ENCODE peak calls at places on chromosomes 6 and 20, in eight cellular contexts. E is right cardiac atrium, G is WERI-Rb-1, X is IMR-90, P is prostate gland, B is fibroblast of lung, U is Karpas-422, D is GM23338. Q is an unnamed sample. For H3K27me3, the result is how much of the 10 kb centered on the place peaks cover.

GRCh38 chr20:8414611-8415274 is 282.7 kb downstream of the PLCB1 start:
- DNase-seq in X (peak), U (no peak), G (no peak), D (no peak), P (no peak), E (no peak), B (peak), Q (no peak)

GRCh38 chr20:6051505-6051904 is 2.4 kb downstream of the LRRN4 start:
- DNase-seq in E (no peak), D (peak), U (no peak), P (no peak), X (peak), B (peak), G (no peak), Q (peak)

GRCh38 chr20:1086273-1087213 is 31.9 kb upstream of the PSMF1 start:
- DNase-seq in U (peak), G (peak), E (no peak), X (no peak), P (no peak), D (peak), B (no peak), Q (peak)

GRCh38 chr20:5056801-5057599 is 55.7 kb upstream of the SLC23A2 start:
- DNase-seq in X (peak), D (peak), G (no peak), P (peak), E (peak), B (peak), U (peak), Q (peak)

GRCh38 chr6:109877028-109877726 is 100.9 kb upstream of the GPR6 start:
- DNase-seq in G (no peak), B (no peak), X (no peak), E (no peak), U (no peak), D (no peak), P (no peak), Q (no peak)

GRCh38 chr20:19257865-19258264 is 45.4 kb downstream of the SLC24A3 start:
- DNase-seq in E (no peak), P (no peak), G (no peak), D (peak), U (no peak), B (no peak), X (no peak), Q (no peak)

GRCh38 chr6:98843274-98844243 is 9.2 kb downstream of the POU3F2 start:
- DNase-seq in B (no peak), U (no peak), G (no peak), E (no peak), D (peak), P (no peak), X (no peak), Q (peak)

GRCh38 chr20:20317195-20318113 is 50.5 kb upstream of the INSM1 start:
- DNase-seq in E (no peak), D (no peak), X (no peak), B (no peak), P (no peak), U (peak), G (peak), Q (no peak)

GRCh38 chr20:57514273-57514751 is 10.6 kb downstream of the CTCFL start:
- DNase-seq in X (peak), D (peak), E (peak), B (peak), U (peak), G (peak), P (peak), Q (peak)

DNA sequence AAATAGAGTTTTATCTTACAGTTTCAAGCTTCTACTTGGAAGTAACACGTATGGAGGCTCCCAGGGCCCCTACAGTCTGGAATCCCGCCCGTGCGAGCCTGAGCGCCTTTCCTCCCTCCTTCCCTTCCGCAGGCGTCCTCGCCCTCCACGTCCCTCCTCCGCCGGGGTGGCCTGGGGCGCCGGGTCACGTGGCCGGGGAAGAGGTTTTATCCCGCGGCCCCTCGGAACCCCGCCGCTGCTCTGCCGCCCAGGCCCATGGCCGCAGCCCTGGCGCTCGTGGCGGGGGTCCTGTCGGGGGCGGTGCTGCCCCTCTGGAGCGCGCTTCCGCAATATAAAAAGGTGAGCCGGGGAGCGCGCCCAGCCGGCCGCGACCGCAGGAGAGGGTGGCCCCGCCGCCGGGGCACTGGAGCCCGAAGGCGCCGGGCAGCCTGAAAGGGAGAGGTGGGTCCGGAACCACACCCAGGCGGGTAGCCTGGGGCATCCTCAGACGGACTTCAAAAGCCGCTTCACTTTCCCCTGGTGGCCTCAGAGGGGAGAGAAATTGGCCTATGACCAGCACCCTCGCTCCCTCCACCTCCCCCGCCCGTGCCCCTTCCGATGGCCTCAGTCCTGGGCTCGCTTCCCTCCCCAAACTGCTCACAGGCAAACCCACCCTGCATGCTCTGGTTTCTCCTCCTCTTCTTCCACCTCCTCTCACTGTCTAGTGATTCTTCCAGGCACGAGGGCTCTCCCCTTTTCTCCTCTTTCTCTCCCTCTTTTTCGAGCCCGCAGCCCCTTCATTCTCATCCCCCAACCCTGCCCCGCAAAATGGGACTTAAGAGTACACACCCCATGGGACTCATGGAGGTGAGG is at the start of gene CLPSL2:
- DNase-seq in X (no peak), G (peak), D (peak), P (no peak), B (no peak), U (no peak), E (no peak), Q (peak)
- H3K4me3 ChIP-seq in X (peak), G (peak), D (peak), P (peak), B (peak), U (no peak), E (peak), Q (peak)

DNA sequence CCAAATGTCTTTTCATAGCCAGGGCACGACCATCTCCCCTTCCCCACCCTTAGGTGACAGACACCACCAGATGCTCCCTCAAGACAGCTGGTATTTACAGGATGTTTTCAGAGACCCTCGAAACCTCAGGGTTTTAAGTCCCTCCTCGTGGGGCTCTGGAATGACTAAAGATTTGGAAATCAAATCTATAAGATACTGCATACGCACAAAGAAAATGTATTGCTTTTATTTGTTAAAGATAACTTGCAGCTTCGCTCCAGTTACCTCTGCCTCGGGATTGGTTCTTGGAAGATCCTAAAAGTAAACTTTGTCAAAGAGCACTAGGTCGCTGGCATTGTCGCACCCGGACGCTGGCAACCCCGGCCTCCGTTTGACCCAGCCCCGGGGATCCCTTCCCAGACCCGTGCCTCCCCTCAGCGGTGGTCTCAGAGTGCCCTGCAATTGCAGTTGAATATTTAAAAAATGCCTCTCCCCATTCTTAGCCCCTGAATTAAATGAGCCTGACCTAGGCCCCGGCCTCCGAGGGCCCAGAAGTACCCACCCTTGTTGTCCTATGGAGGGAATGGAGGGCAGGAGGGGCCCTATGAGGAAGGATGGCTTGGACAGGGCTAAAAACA is 7.1 kb downstream of the PAX1 start:
- DNase-seq in U (no peak), X (no peak), B (no peak), P (no peak), E (no peak), D (peak), G (no peak), Q (peak)
- H3K27me3 ChIP-seq in U (under half), X (under half), B (under half), P (under half), E (under half), D (half or more), G (half or more), Q (half or more)

GRCh38 chr6:11711644-11711993 is 67.0 kb downstream of the ADTRP start:
- DNase-seq in X (peak), U (no peak), E (no peak), G (no peak), D (no peak), B (peak), P (no peak), Q (no peak)
- H3K4me3 ChIP-seq in X (no peak), U (no peak), E (no peak), G (no peak), D (no peak), B (no peak), P (no peak), Q (no peak)

GRCh38 chr20:43386878-43387277 is 70.8 kb upstream of the SRSF6 start:
- DNase-seq in U (no peak), E (no peak), P (no peak), X (no peak), G (no peak), D (no peak), B (no peak), Q (no peak)
- H3K27me3 ChIP-seq in U (under half), E (under half), P (under half), X (under half), G (under half), D (under half), B (under half), Q (under half)

GRCh38 chr6:111484655-111484974 is 1.6 kb upstream of the REV3L start:
- DNase-seq in B (peak), U (peak), D (no peak), G (no peak), E (no peak), X (peak), P (no peak), Q (no peak)
- H3K4me3 ChIP-seq in B (peak), U (peak), D (peak), G (peak), E (peak), X (peak), P (peak), Q (peak)

GRCh38 chr6:90621581-90621980 is 34.7 kb upstream of the MAP3K7 start:
- DNase-seq in X (no peak), D (no peak), E (no peak), P (no peak), G (no peak), B (no peak), U (no peak), Q (no peak)
- H3K27me3 ChIP-seq in X (under half), D (under half), E (under half), P (under half), G (under half), B (under half), U (under half), Q (under half)

GRCh38 chr6:88166901-88167624 is 916 bp upstream of the CNR1 start:
- DNase-seq in E (no peak), G (peak), P (no peak), B (no peak), U (no peak), X (no peak), D (peak), Q (peak)
- H3K4me3 ChIP-seq in E (peak), G (peak), P (peak), B (no peak), U (peak), X (no peak), D (peak), Q (peak)

DNA sequence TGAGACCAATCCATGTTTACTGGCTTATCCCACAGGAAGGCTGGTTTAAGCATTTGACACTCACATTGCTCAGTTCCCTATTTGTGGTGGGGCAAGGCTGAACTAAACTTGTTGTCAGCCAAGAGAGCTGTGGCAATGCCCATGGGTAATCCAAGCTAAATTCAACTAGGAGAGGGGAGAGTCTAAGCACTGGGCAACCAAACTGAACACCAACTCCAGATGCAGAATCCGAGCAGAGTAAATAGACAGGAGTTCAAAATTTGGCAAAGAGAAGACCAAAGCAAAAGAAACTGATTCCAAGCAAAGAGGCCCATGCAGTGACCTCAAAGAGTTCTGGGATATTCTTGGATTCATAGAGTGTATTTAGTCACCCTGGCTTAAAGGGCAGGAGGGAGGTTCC is 106.5 kb upstream of the NT5E start:
- DNase-seq in D (no peak), P (no peak), X (no peak), E (no peak), U (no peak), B (no peak), G (no peak), Q (no peak)
- H3K27me3 ChIP-seq in D (under half), P (under half), X (under half), E (under half), U (under half), B (under half), G (under half), Q (under half)

DNA sequence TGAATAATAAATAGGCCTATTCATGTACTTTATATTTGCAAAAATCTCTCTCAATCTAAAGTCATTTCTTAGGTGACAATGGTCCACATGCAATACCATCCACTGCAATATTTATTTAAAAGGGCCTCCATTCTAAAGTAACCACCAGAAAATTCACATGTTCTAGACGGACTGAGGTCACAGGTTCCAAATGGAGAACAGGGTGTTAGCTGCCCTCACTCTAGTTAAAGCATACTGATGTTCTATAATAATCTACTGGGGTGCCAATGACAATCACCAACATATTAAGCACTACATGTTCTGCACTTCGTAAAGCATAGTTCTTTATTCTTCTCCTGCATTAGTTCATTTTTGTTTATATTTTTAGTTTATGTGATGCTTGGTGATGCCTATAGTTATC is 1.2 kb downstream of the HBS1L start:
- DNase-seq in B (no peak), X (no peak), U (peak), P (no peak), E (no peak), D (no peak), G (no peak), Q (no peak)
- H3K4me3 ChIP-seq in B (peak), X (no peak), U (peak), P (no peak), E (peak), D (peak), G (peak), Q (peak)

GRCh38 chr20:24388828-24389325 is 80.6 kb upstream of the SYNDIG1 start:
- DNase-seq in X (no peak), P (no peak), B (no peak), D (no peak), E (no peak), G (no peak), U (no peak), Q (no peak)
- H3K27me3 ChIP-seq in X (under half), P (under half), B (under half), D (under half), E (under half), G (under half), U (under half), Q (under half)

Q was measured in H7.